ENCODE peak calls at places on chromosomes 16 and 17, in ten cellular contexts. One of them, this sample, is unnamed.

GRCh38 chr17:69501591-69502468 is 87.3 kb downstream of the MAP2K6 start:
- DNase-seq in HAP-1: peak
- DNase-seq in thyroid gland: peak
- DNase-seq in sigmoid colon: no peak
- DNase-seq in activated CD4-positive, alpha-beta T cell treated with anti-CD3 and anti-CD28 coated beads for 48 hours: peak
- DNase-seq in kidney: no peak
- DNase-seq in GM03348: peak
- DNase-seq in T-helper 9 cell: no peak
- DNase-seq in NCI-H1105 treated with DMSO at 0.1 percent for 48 hours: peak
- DNase-seq in amygdala: no peak
- DNase-seq in this sample: peak

GRCh38 chr17:28705728-28706334 is 5.9 kb downstream of the PROCA1 start:
- DNase-seq in HAP-1: no peak
- DNase-seq in thyroid gland: no peak
- DNase-seq in sigmoid colon: no peak
- DNase-seq in activated CD4-positive, alpha-beta T cell treated with anti-CD3 and anti-CD28 coated beads for 48 hours: no peak
- DNase-seq in kidney: no peak
- DNase-seq in GM03348: no peak
- DNase-seq in T-helper 9 cell: no peak
- DNase-seq in NCI-H1105 treated with DMSO at 0.1 percent for 48 hours: no peak
- DNase-seq in amygdala: no peak
- DNase-seq in this sample: no peak

GRCh38 chr17:179066-179432 is 2.4 kb downstream of the DOC2B start:
- DNase-seq in HAP-1: no peak
- DNase-seq in thyroid gland: no peak
- DNase-seq in sigmoid colon: no peak
- DNase-seq in activated CD4-positive, alpha-beta T cell treated with anti-CD3 and anti-CD28 coated beads for 48 hours: no peak
- DNase-seq in kidney: peak
- DNase-seq in GM03348: no peak
- DNase-seq in T-helper 9 cell: no peak
- DNase-seq in NCI-H1105 treated with DMSO at 0.1 percent for 48 hours: no peak
- DNase-seq in amygdala: no peak
- DNase-seq in this sample: no peak

GRCh38 chr16:55207679-55208294 is 116.2 kb upstream of the IRX6 start:
- DNase-seq in HAP-1: no peak
- DNase-seq in thyroid gland: no peak
- DNase-seq in sigmoid colon: no peak
- DNase-seq in activated CD4-positive, alpha-beta T cell treated with anti-CD3 and anti-CD28 coated beads for 48 hours: no peak
- DNase-seq in kidney: no peak
- DNase-seq in GM03348: no peak
- DNase-seq in T-helper 9 cell: no peak
- DNase-seq in NCI-H1105 treated with DMSO at 0.1 percent for 48 hours: no peak
- DNase-seq in amygdala: no peak
- DNase-seq in this sample: no peak

GRCh38 chr17:32786169-32786568 is 90.8 kb downstream of the MYO1D start:
- DNase-seq in HAP-1: no peak
- DNase-seq in thyroid gland: no peak
- DNase-seq in sigmoid colon: no peak
- DNase-seq in activated CD4-positive, alpha-beta T cell treated with anti-CD3 and anti-CD28 coated beads for 48 hours: no peak
- DNase-seq in kidney: no peak
- DNase-seq in GM03348: no peak
- DNase-seq in T-helper 9 cell: no peak
- DNase-seq in NCI-H1105 treated with DMSO at 0.1 percent for 48 hours: no peak
- DNase-seq in amygdala: no peak
- DNase-seq in this sample: no peak

GRCh38 chr17:49700956-49701355 is 6.8 kb downstream of the SLC35B1 start:
- DNase-seq in HAP-1: no peak
- DNase-seq in thyroid gland: no peak
- DNase-seq in sigmoid colon: no peak
- DNase-seq in activated CD4-positive, alpha-beta T cell treated with anti-CD3 and anti-CD28 coated beads for 48 hours: no peak
- DNase-seq in kidney: no peak
- DNase-seq in GM03348: no peak
- DNase-seq in T-helper 9 cell: no peak
- DNase-seq in NCI-H1105 treated with DMSO at 0.1 percent for 48 hours: no peak
- DNase-seq in amygdala: no peak
- DNase-seq in this sample: no peak

GRCh38 chr16:20851601-20852000 is 45.3 kb downstream of the REXO5 start:
- DNase-seq in HAP-1: no peak
- DNase-seq in thyroid gland: peak
- DNase-seq in sigmoid colon: peak
- DNase-seq in activated CD4-positive, alpha-beta T cell treated with anti-CD3 and anti-CD28 coated beads for 48 hours: no peak
- DNase-seq in kidney: peak
- DNase-seq in GM03348: peak
- DNase-seq in T-helper 9 cell: no peak
- DNase-seq in NCI-H1105 treated with DMSO at 0.1 percent for 48 hours: no peak
- DNase-seq in amygdala: no peak
- DNase-seq in this sample: peak

GRCh38 chr17:71032746-71033273 is 863.5 kb downstream of the KCNJ2 start:
- DNase-seq in HAP-1: no peak
- DNase-seq in thyroid gland: no peak
- DNase-seq in sigmoid colon: no peak
- DNase-seq in activated CD4-positive, alpha-beta T cell treated with anti-CD3 and anti-CD28 coated beads for 48 hours: no peak
- DNase-seq in kidney: no peak
- DNase-seq in GM03348: no peak
- DNase-seq in T-helper 9 cell: no peak
- DNase-seq in NCI-H1105 treated with DMSO at 0.1 percent for 48 hours: peak
- DNase-seq in amygdala: no peak
- DNase-seq in this sample: no peak

GRCh38 chr17:38982858-38983746 is 15.9 kb upstream of the FBXO47 start:
- DNase-seq in HAP-1: peak
- DNase-seq in thyroid gland: peak
- DNase-seq in sigmoid colon: peak
- DNase-seq in activated CD4-positive, alpha-beta T cell treated with anti-CD3 and anti-CD28 coated beads for 48 hours: peak
- DNase-seq in kidney: no peak
- DNase-seq in GM03348: peak
- DNase-seq in T-helper 9 cell: no peak
- DNase-seq in NCI-H1105 treated with DMSO at 0.1 percent for 48 hours: peak
- DNase-seq in amygdala: no peak
- DNase-seq in this sample: no peak

GRCh38 chr17:50542795-50543774 is 3.9 kb upstream of the SPATA20 start:
- DNase-seq in HAP-1: no peak
- DNase-seq in thyroid gland: no peak
- DNase-seq in sigmoid colon: no peak
- DNase-seq in activated CD4-positive, alpha-beta T cell treated with anti-CD3 and anti-CD28 coated beads for 48 hours: no peak
- DNase-seq in kidney: peak
- DNase-seq in GM03348: no peak
- DNase-seq in T-helper 9 cell: no peak
- DNase-seq in NCI-H1105 treated with DMSO at 0.1 percent for 48 hours: peak
- DNase-seq in amygdala: no peak
- DNase-seq in this sample: no peak